ENCODE peak calls at places on chromosome 5, in five cellular contexts. One of them, this sample, is unnamed. For H3K27me3 and H3K36me3, the result is how much of the 10 kb centered on the place peaks cover.

GRCh38 chr5:79070002-79070567 is 518 bp downstream of the BHMT2 start:
- DNase-seq in CD8-positive, alpha-beta T cell: no peak
- DNase-seq in hepatocyte: no peak
- DNase-seq in PC-3: no peak
- DNase-seq in H7: peak
- DNase-seq in this sample: no peak

GRCh38 chr5:136666970-136667620 is 301.8 kb upstream of the TRPC7 start:
- DNase-seq in CD8-positive, alpha-beta T cell: no peak
- DNase-seq in H7: no peak
- DNase-seq in PC-3: no peak
- DNase-seq in hepatocyte: no peak
- DNase-seq in this sample: no peak

GRCh38 chr5:55187370-55187769 is 14.4 kb upstream of the CDC20B start:
- DNase-seq in PC-3: peak
- DNase-seq in hepatocyte: peak
- DNase-seq in H7: peak
- DNase-seq in CD8-positive, alpha-beta T cell: no peak
- DNase-seq in this sample: no peak

GRCh38 chr5:90390933-90391332 is 18.6 kb downstream of the CETN3 start:
- DNase-seq in H7: no peak
- DNase-seq in hepatocyte: no peak
- DNase-seq in CD8-positive, alpha-beta T cell: no peak
- DNase-seq in PC-3: no peak
- DNase-seq in this sample: no peak

GRCh38 chr5:64229163-64229774 is 63.6 kb downstream of the RNF180 start:
- DNase-seq in PC-3: peak
- DNase-seq in H7: peak
- DNase-seq in CD8-positive, alpha-beta T cell: no peak
- DNase-seq in hepatocyte: peak
- DNase-seq in this sample: no peak

GRCh38 chr5:59039003-59039295 is 456.1 kb downstream of the RAB3C start:
- DNase-seq in hepatocyte: no peak
- DNase-seq in H7: no peak
- DNase-seq in CD8-positive, alpha-beta T cell: no peak
- DNase-seq in PC-3: no peak
- DNase-seq in this sample: no peak

GRCh38 chr5:21807953-21808352 is 1045.2 kb downstream of the CDH12 start:
- DNase-seq in PC-3: peak
- DNase-seq in hepatocyte: no peak
- DNase-seq in H7: no peak
- DNase-seq in CD8-positive, alpha-beta T cell: no peak
- DNase-seq in this sample: peak

GRCh38 chr5:54013556-54014157 is 296.7 kb downstream of the ARL15 start:
- DNase-seq in CD8-positive, alpha-beta T cell: no peak
- DNase-seq in PC-3: peak
- DNase-seq in hepatocyte: peak
- DNase-seq in H7: no peak
- DNase-seq in this sample: peak

GRCh38 chr5:150079655-150080461 is 6.5 kb downstream of the CSF1R start:
- DNase-seq in CD8-positive, alpha-beta T cell: peak
- DNase-seq in hepatocyte: no peak
- DNase-seq in H7: peak
- DNase-seq in PC-3: no peak
- DNase-seq in this sample: no peak

GRCh38 chr5:139635606-139636206 is 12.4 kb upstream of the CXXC5 start:
- DNase-seq in hepatocyte: peak
- DNase-seq in CD8-positive, alpha-beta T cell: no peak
- DNase-seq in H7: peak
- DNase-seq in PC-3: peak
- DNase-seq in this sample: peak

GRCh38 chr5:1223278-1223670 is 1.9 kb upstream of the SLC6A18 start:
- DNase-seq in CD8-positive, alpha-beta T cell: no peak
- DNase-seq in PC-3: no peak
- DNase-seq in hepatocyte: no peak
- DNase-seq in H7: no peak
- DNase-seq in this sample: no peak

GRCh38 chr5:98994636-98995035 is 65.8 kb upstream of the CHD1 start:
- DNase-seq in CD8-positive, alpha-beta T cell: no peak
- DNase-seq in hepatocyte: peak
- DNase-seq in PC-3: no peak
- DNase-seq in H7: no peak
- DNase-seq in this sample: no peak

GRCh38 chr5:181027452-181028031 is 12.5 kb upstream of the BTNL9 start:
- DNase-seq in hepatocyte: no peak
- DNase-seq in CD8-positive, alpha-beta T cell: no peak
- DNase-seq in PC-3: no peak
- DNase-seq in H7: no peak
- DNase-seq in this sample: no peak

GRCh38 chr5:76808142-76808691 is 10.6 kb upstream of the F2RL1 start:
- DNase-seq in H7: peak
- DNase-seq in CD8-positive, alpha-beta T cell: no peak
- DNase-seq in PC-3: no peak
- DNase-seq in hepatocyte: no peak
- DNase-seq in this sample: no peak
- H3K4me3 ChIP-seq in H7: no peak
- H3K4me3 ChIP-seq in CD8-positive, alpha-beta T cell: no peak
- H3K4me3 ChIP-seq in PC-3: no peak
- H3K4me3 ChIP-seq in hepatocyte: no peak
- H3K4me3 ChIP-seq in this sample: no peak

DNA sequence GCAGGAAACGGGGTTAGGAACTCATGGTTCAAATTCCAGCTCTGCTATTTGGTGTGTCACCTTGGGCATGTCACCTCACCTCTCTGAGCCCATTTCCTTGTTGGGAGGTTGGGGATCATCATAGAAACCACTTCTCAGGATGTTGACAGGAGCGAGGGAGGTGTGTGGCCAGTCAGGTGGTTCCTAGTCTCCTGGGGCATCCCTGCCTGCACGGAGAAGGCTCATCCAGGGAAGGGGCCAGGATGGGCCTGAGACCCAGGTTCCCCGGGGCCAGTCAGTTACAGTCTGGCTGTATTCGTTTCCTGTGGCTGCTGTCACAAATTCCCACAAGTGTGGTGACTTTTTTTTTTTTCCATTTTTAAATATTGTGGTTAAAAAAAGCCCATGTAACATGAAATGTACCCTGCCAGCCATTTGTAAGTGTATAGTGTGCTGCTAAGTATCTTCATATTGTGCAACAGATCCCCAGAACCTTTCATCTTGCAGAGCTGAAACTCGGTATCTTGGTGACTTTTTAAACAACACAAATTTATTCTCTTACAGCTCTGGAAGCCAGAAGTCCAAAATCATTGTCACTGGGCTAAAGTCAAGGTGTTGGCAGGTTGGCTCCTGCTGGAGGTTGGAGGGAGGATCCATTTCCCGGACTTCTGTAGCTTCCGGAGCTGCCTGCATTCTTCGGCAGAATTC is 78.7 kb upstream of the UNC5A start:
- DNase-seq in CD8-positive, alpha-beta T cell: no peak
- DNase-seq in PC-3: no peak
- DNase-seq in H7: peak
- DNase-seq in hepatocyte: no peak
- DNase-seq in this sample: no peak
- H3K27me3 ChIP-seq in CD8-positive, alpha-beta T cell: under half
- H3K27me3 ChIP-seq in PC-3: half or more
- H3K27me3 ChIP-seq in H7: under half
- H3K27me3 ChIP-seq in hepatocyte: under half
- H3K27me3 ChIP-seq in this sample: under half

DNA sequence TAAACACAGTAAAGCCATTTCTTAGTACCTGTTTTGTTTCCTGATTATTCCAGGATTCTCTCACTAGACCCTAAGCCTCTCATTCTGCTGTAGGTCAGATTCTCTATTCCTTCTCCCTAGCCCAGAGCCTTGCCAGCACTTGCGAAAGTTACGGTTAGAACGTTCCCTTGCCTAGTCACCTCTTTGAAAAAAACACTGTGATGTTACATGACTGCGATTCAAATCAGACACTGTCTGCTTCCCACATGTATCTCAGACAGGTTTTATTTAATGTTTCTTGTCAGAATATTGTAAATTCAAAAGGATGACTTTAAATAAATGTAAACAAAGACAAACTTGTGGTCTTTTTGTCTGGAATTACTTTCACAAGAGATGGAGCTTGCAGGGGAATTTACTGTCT is 116.5 kb upstream of the OTULINL start:
- DNase-seq in PC-3: no peak
- DNase-seq in CD8-positive, alpha-beta T cell: no peak
- DNase-seq in hepatocyte: no peak
- DNase-seq in H7: no peak
- DNase-seq in this sample: no peak
- H3K36me3 ChIP-seq in PC-3: half or more
- H3K36me3 ChIP-seq in CD8-positive, alpha-beta T cell: under half
- H3K36me3 ChIP-seq in hepatocyte: under half
- H3K36me3 ChIP-seq in H7: under half
- H3K36me3 ChIP-seq in this sample: half or more

GRCh38 chr5:170634236-170634990 is 130.6 kb downstream of the KCNIP1 start:
- DNase-seq in CD8-positive, alpha-beta T cell: no peak
- DNase-seq in PC-3: no peak
- DNase-seq in H7: no peak
- DNase-seq in hepatocyte: no peak
- DNase-seq in this sample: no peak
- H3K4me3 ChIP-seq in CD8-positive, alpha-beta T cell: no peak
- H3K4me3 ChIP-seq in PC-3: peak
- H3K4me3 ChIP-seq in H7: peak
- H3K4me3 ChIP-seq in hepatocyte: no peak
- H3K4me3 ChIP-seq in this sample: no peak

GRCh38 chr5:146331257-146331822 is 7.3 kb upstream of the POU4F3 start:
- DNase-seq in PC-3: no peak
- DNase-seq in H7: peak
- DNase-seq in CD8-positive, alpha-beta T cell: no peak
- DNase-seq in hepatocyte: no peak
- DNase-seq in this sample: no peak

GRCh38 chr5:146336197-146336596 is 2.4 kb upstream of the POU4F3 start:
- DNase-seq in PC-3: no peak
- DNase-seq in CD8-positive, alpha-beta T cell: no peak
- DNase-seq in H7: no peak
- DNase-seq in hepatocyte: no peak
- DNase-seq in this sample: no peak

GRCh38 chr5:146337928-146338327 is 711 bp upstream of the POU4F3 start:
- DNase-seq in PC-3: no peak
- DNase-seq in H7: no peak
- DNase-seq in CD8-positive, alpha-beta T cell: no peak
- DNase-seq in hepatocyte: no peak
- DNase-seq in this sample: no peak

GRCh38 chr5:146337264-146337904 is 1.3 kb upstream of the POU4F3 start:
- DNase-seq in PC-3: no peak
- DNase-seq in hepatocyte: no peak
- DNase-seq in CD8-positive, alpha-beta T cell: no peak
- DNase-seq in H7: peak
- DNase-seq in this sample: no peak

DNA sequence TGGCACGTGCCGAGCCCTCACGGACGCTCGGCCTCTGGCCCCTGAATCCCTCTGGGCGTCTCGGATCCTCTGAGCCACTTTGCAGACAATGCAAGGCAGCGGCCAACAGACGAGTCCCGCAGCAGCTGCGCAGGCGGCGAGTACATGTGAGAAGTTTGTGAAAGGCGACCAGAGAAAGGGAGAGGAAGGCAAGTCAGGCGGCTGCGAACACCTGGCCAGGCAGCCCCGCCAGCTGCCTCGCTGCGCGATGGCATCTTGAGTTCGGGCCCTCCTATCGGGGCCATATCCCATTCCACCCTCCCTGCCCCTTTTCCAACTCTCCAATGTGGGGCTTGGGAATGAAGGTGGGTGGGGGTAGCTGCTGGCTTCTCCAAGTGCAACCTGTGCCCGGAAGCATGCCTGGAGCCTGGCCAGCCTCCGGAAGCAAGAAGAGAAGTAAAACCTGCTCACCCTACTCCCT is 4.5 kb upstream of the POU4F3 start:
- DNase-seq in PC-3: no peak
- DNase-seq in CD8-positive, alpha-beta T cell: no peak
- DNase-seq in H7: peak
- DNase-seq in hepatocyte: no peak
- DNase-seq in this sample: no peak
- H3K27me3 ChIP-seq in PC-3: half or more
- H3K27me3 ChIP-seq in CD8-positive, alpha-beta T cell: under half
- H3K27me3 ChIP-seq in H7: half or more
- H3K27me3 ChIP-seq in hepatocyte: half or more
- H3K27me3 ChIP-seq in this sample: half or more

DNA sequence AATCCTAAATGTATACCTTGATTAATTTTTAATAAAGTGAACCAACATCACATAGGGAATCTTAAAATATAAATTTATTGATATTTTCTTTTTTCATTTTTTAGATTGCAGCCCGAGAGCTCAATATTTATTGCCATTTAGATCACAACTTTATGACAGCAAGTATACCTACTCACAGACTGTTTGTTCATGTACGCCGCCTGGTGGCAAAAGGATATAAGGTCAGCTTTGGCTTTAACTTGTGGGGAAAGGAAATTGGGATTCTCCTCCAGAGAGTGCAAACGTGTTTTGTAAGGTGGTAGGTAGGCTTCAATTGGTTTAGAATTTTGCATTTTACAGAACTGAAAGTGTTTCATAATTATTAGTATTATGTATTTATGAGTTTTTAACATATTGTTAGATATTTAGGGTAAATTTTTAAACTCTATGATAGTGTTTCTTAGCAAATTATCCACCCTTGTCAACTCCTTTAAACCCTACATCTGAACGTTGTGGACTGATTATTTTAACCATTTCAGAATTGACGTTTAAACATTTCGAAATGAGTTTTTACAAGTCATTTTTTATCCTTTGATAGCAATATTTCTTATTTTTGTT is 17.5 kb upstream of the DHFR start:
- DNase-seq in hepatocyte: peak
- DNase-seq in H7: peak
- DNase-seq in CD8-positive, alpha-beta T cell: peak
- DNase-seq in PC-3: peak
- DNase-seq in this sample: peak
- H3K36me3 ChIP-seq in hepatocyte: under half
- H3K36me3 ChIP-seq in H7: under half
- H3K36me3 ChIP-seq in CD8-positive, alpha-beta T cell: under half
- H3K36me3 ChIP-seq in PC-3: under half
- H3K36me3 ChIP-seq in this sample: under half

GRCh38 chr5:61625682-61626620 is 293.9 kb downstream of the ZSWIM6 start:
- DNase-seq in hepatocyte: peak
- DNase-seq in PC-3: no peak
- DNase-seq in CD8-positive, alpha-beta T cell: peak
- DNase-seq in H7: peak
- DNase-seq in this sample: peak

GRCh38 chr5:61624553-61624952 is 292.5 kb downstream of the ZSWIM6 start:
- DNase-seq in PC-3: no peak
- DNase-seq in H7: no peak
- DNase-seq in CD8-positive, alpha-beta T cell: no peak
- DNase-seq in hepatocyte: no peak
- DNase-seq in this sample: no peak

GRCh38 chr5:61626639-61627282 is 294.7 kb downstream of the ZSWIM6 start:
- DNase-seq in PC-3: no peak
- DNase-seq in CD8-positive, alpha-beta T cell: no peak
- DNase-seq in hepatocyte: no peak
- DNase-seq in H7: no peak
- DNase-seq in this sample: no peak

GRCh38 chr5:61623401-61624069 is 291.5 kb downstream of the ZSWIM6 start:
- DNase-seq in CD8-positive, alpha-beta T cell: no peak
- DNase-seq in hepatocyte: no peak
- DNase-seq in H7: peak
- DNase-seq in PC-3: no peak
- DNase-seq in this sample: no peak

GRCh38 chr5:61624966-61625681 is 293.1 kb downstream of the ZSWIM6 start:
- DNase-seq in H7: peak
- DNase-seq in hepatocyte: no peak
- DNase-seq in CD8-positive, alpha-beta T cell: no peak
- DNase-seq in PC-3: no peak
- DNase-seq in this sample: no peak
- H3K4me3 ChIP-seq in H7: peak
- H3K4me3 ChIP-seq in hepatocyte: peak
- H3K4me3 ChIP-seq in CD8-positive, alpha-beta T cell: no peak
- H3K4me3 ChIP-seq in PC-3: no peak
- H3K4me3 ChIP-seq in this sample: peak

This sample was measured in MG63.